ENCODE peak calls at places on chromosome 1, in eight cellular contexts. C is A549, B is lower leg skin, G is left colon, M is small intestine, D is Right ventricle myocardium superior, V is cortex of kidney, U is fibroblast of pulmonary artery. N is an unnamed sample.

GRCh38 chr1:74937176-74937575 is 197.0 kb upstream of the LHX8 start:
- DNase-seq in G (no peak), C (no peak), B (no peak), U (no peak), V (no peak), D (no peak), M (no peak), N (no peak)

GRCh38 chr1:155978973-155979429 is 654 bp upstream of the ARHGEF2 start:
- DNase-seq in D (no peak), C (no peak), V (no peak), M (peak; percentile 55), U (peak; percentile 28), G (no peak), B (no peak), N (peak; percentile 54)

GRCh38 chr1:176903474-176903873 is 261.0 kb downstream of the ASTN1 start:
- DNase-seq in G (no peak), D (no peak), M (no peak), C (no peak), U (peak; percentile 52), B (no peak), V (no peak), N (peak; percentile 23)

GRCh38 chr1:63951076-63951946 is 177.5 kb downstream of the ROR1 start:
- DNase-seq in M (no peak), C (no peak), V (no peak), U (peak; percentile 56), G (no peak), B (no peak), D (no peak), N (no peak)

GRCh38 chr1:914253-914890 is 9.4 kb upstream of the SAMD11 start:
- DNase-seq in C (no peak), M (no peak), G (no peak), D (peak; percentile 24), V (no peak), U (no peak), B (peak; percentile 63), N (no peak)

GRCh38 chr1:168206111-168206510 is 19.7 kb upstream of the SFT2D2 start:
- DNase-seq in V (no peak), B (no peak), C (no peak), U (no peak), D (no peak), M (no peak), G (no peak), N (peak; percentile 24)

GRCh38 chr1:73914994-73915393 is 283.0 kb downstream of the LRRIQ3 start:
- DNase-seq in M (no peak), D (no peak), V (no peak), C (no peak), B (no peak), U (no peak), G (no peak), N (no peak)

GRCh38 chr1:156750932-156751723 is at the start of gene HDGF:
- DNase-seq in U (no peak), V (no peak), M (peak; percentile 27), C (peak; percentile 35), B (peak; percentile 93), G (peak; percentile 63), D (peak; percentile 76), N (peak; percentile 28)

GRCh38 chr1:84944767-84945486 is 51.9 kb upstream of the LPAR3 start:
- DNase-seq in C (peak; percentile 91), U (peak; percentile 96), D (no peak), M (peak; percentile 95), V (no peak), G (peak; percentile 33), B (no peak), N (peak; percentile 88)

GRCh38 chr1:198162091-198162767 is 5.4 kb downstream of the NEK7 start:
- DNase-seq in D (no peak), M (peak; percentile 86), U (no peak), V (no peak), C (no peak), G (peak; percentile 31), B (no peak), N (no peak)

GRCh38 chr1:242523282-242523967 is 1.1 kb downstream of the PLD5 start:
- DNase-seq in B (no peak), M (no peak), D (no peak), V (no peak), C (no peak), U (no peak), G (no peak), N (no peak)

GRCh38 chr1:34800214-34800613 is 7.4 kb downstream of the GJA4 start:
- DNase-seq in B (no peak), D (no peak), M (no peak), C (no peak), V (no peak), G (no peak), U (peak; percentile 32), N (peak; percentile 46)

GRCh38 chr1:26913754-26914619 is at the start of gene NR0B2:
- DNase-seq in U (no peak), M (peak; percentile 99), C (peak; percentile 20), V (no peak), D (peak; percentile 75), G (peak; percentile 75), B (no peak), N (no peak)

GRCh38 chr1:32255072-32256071 is 4.3 kb downstream of the LCK start:
- DNase-seq in C (no peak), M (no peak), D (no peak), V (no peak), U (no peak), B (no peak), G (no peak), N (no peak)

GRCh38 chr1:239914827-239915231 is 176.9 kb upstream of the FMN2 start:
- DNase-seq in V (no peak), B (no peak), U (peak; percentile 16), C (peak; percentile 31), G (no peak), M (no peak), D (no peak), N (peak; percentile 92)

GRCh38 chr1:176770066-176770465 is 307.1 kb downstream of the PAPPA2 start:
- DNase-seq in G (no peak), V (no peak), C (no peak), D (no peak), U (no peak), B (no peak), M (no peak), N (no peak)

GRCh38 chr1:53616927-53617326 is 122.0 kb downstream of the GLIS1 start:
- DNase-seq in C (no peak), U (no peak), M (no peak), V (no peak), B (peak; percentile 69), D (no peak), G (no peak), N (no peak)

GRCh38 chr1:163896001-163896400 is 574.2 kb downstream of the NUF2 start:
- DNase-seq in G (no peak), C (no peak), U (no peak), D (no peak), B (no peak), V (no peak), M (no peak), N (no peak)

GRCh38 chr1:63920154-63921117 is 146.6 kb downstream of the ROR1 start:
- DNase-seq in V (no peak), C (peak; percentile 80), G (no peak), D (no peak), M (no peak), B (no peak), U (peak; percentile 87), N (peak; percentile 88)

GRCh38 chr1:172343246-172344099 is 77.0 kb upstream of the C1orf105 start:
- DNase-seq in G (no peak), C (no peak), U (peak; percentile 86), B (no peak), V (no peak), D (no peak), M (no peak), N (peak; percentile 91)

GRCh38 chr1:209354111-209354839 is 229.2 kb upstream of the CAMK1G start:
- DNase-seq in D (peak; percentile 73), U (peak; percentile 95), C (peak; percentile 89), M (peak; percentile 77), G (peak; percentile 80), B (peak; percentile 88), V (no peak), N (peak; percentile 87)

GRCh38 chr1:78005347-78005722 is 596 bp downstream of the DNAJB4 start:
- DNase-seq in B (no peak), D (no peak), C (no peak), V (no peak), M (no peak), G (no peak), U (no peak), N (no peak)